ENCODE peak calls at places on chromosome 20, in six cellular contexts. I is GM12878, C is HCT116, W is K562, R is GM23338, U is SK-N-SH. Q is an unnamed sample.

GRCh38 chr20:57458400-57459160 is 66.4 kb downstream of the CTCFL start:
- DNase-seq in C (no peak), U (no peak), R (no peak), I (no peak), W (no peak), Q (no peak)

GRCh38 chr20:8671366-8671943 is 397.4 kb upstream of the PLCB4 start:
- DNase-seq in U (no peak), C (no peak), R (no peak), I (no peak), W (no peak), Q (no peak)

GRCh38 chr20:56616704-56617103 is 12.4 kb upstream of the TFAP2C start:
- DNase-seq in R (no peak), I (no peak), U (no peak), W (no peak), C (no peak), Q (no peak)

GRCh38 chr20:19047040-19047950 is 165.1 kb upstream of the SLC24A3 start:
- DNase-seq in W (no peak), C (no peak), I (no peak), R (no peak), U (no peak), Q (no peak)

GRCh38 chr20:60630609-60631008 is 621.5 kb upstream of the CDH4 start:
- DNase-seq in R (no peak), I (no peak), U (no peak), W (no peak), C (no peak), Q (no peak)

GRCh38 chr20:1370548-1371110 is 22.2 kb downstream of the FKBP1A start:
- DNase-seq in W (no peak), R (no peak), I (no peak), U (no peak), C (no peak), Q (no peak)

GRCh38 chr20:32440069-32440757 is 82.1 kb downstream of the ASXL1 start:
- DNase-seq in U (no peak), C (no peak), R (no peak), W (no peak), I (no peak), Q (no peak)

GRCh38 chr20:23970049-23970448 is 18.5 kb downstream of the GGTLC1 start:
- DNase-seq in U (no peak), C (no peak), R (no peak), I (no peak), W (no peak), Q (no peak)

GRCh38 chr20:40564997-40565680 is 123.9 kb downstream of the MAFB start:
- DNase-seq in R (no peak), U (no peak), C (peak), W (no peak), I (no peak), Q (no peak)

GRCh38 chr20:1830240-1830639 is 65.0 kb upstream of the SIRPA start:
- DNase-seq in W (no peak), I (no peak), U (peak), R (no peak), C (peak), Q (no peak)

GRCh38 chr20:47008842-47009518 is 114.3 kb downstream of the EYA2 start:
- DNase-seq in R (no peak), U (no peak), W (no peak), C (no peak), I (no peak), Q (no peak)

GRCh38 chr20:1130849-1131248 is 12.4 kb downstream of the PSMF1 start:
- DNase-seq in U (no peak), C (no peak), I (no peak), R (no peak), W (no peak), Q (no peak)

GRCh38 chr20:58478141-58478805 is 36.9 kb downstream of the APCDD1L start:
- DNase-seq in W (no peak), U (no peak), R (no peak), I (no peak), C (no peak), Q (no peak)

GRCh38 chr20:6525447-6526303 is 241.8 kb upstream of the BMP2 start:
- DNase-seq in I (no peak), W (no peak), C (no peak), U (no peak), R (peak), Q (no peak)

GRCh38 chr20:24149175-24149574 is 160.6 kb upstream of the GGTLC1 start:
- DNase-seq in U (no peak), R (no peak), C (no peak), I (no peak), W (no peak), Q (no peak)

GRCh38 chr20:561437-562231 is 18.0 kb upstream of the CSNK2A1 start:
- DNase-seq in I (no peak), W (peak), C (peak), U (peak), R (peak), Q (peak)

GRCh38 chr20:50191065-50191565 is 485 bp downstream of the CEBPB start:
- DNase-seq in U (no peak), R (peak), C (no peak), I (no peak), W (peak), Q (no peak)

GRCh38 chr20:31747640-31748039 is 8.6 kb downstream of the TPX2 start:
- DNase-seq in C (no peak), R (no peak), W (no peak), U (peak), I (no peak), Q (no peak)

GRCh38 chr20:56386219-56386618 is 5.8 kb downstream of the AURKA start:
- DNase-seq in W (no peak), R (no peak), U (no peak), I (no peak), C (no peak), Q (no peak)

GRCh38 chr20:1075564-1075963 is 42.8 kb upstream of the PSMF1 start:
- DNase-seq in U (no peak), I (peak), R (no peak), C (no peak), W (no peak), Q (no peak)

GRCh38 chr20:38727602-38728236 is 3.4 kb downstream of the SLC32A1 start:
- DNase-seq in I (no peak), U (no peak), C (no peak), W (no peak), R (no peak), Q (no peak)

GRCh38 chr20:57398231-57398821 is 7.1 kb downstream of the RBM38 start:
- DNase-seq in U (no peak), C (no peak), W (no peak), I (peak), R (no peak), Q (no peak)

GRCh38 chr20:55153321-55153720 is 677.9 kb downstream of the DOK5 start:
- DNase-seq in U (no peak), W (no peak), C (no peak), I (no peak), R (no peak), Q (no peak)

GRCh38 chr20:25058051-25058796 is at the start of gene ACSS1:
- DNase-seq in I (peak), C (no peak), W (peak), R (peak), U (peak), Q (no peak)

GRCh38 chr20:4750381-4750780 is 28.7 kb downstream of the PRND start:
- DNase-seq in I (no peak), R (no peak), U (no peak), W (no peak), C (no peak), Q (no peak)

GRCh38 chr20:2932497-2932896 is 59.2 kb downstream of the PTPRA start:
- DNase-seq in I (no peak), W (no peak), C (no peak), U (no peak), R (no peak), Q (no peak)

GRCh38 chr20:4040283-4041179 is 25.2 kb upstream of the RNF24 start:
- DNase-seq in W (no peak), I (no peak), C (no peak), R (no peak), U (no peak), Q (no peak)

GRCh38 chr20:46746972-46747371 is 37.5 kb downstream of the SLC2A10 start:
- DNase-seq in R (no peak), C (peak), I (no peak), W (no peak), U (no peak), Q (no peak)

GRCh38 chr20:40265872-40266533 is 423.0 kb downstream of the MAFB start:
- DNase-seq in R (peak), C (no peak), W (no peak), U (peak), I (no peak), Q (no peak)

GRCh38 chr20:10761786-10762185 is 88.0 kb upstream of the JAG1 start:
- DNase-seq in I (no peak), C (no peak), W (no peak), U (no peak), R (no peak), Q (no peak)

GRCh38 chr20:21303872-21304586 is 898 bp downstream of the XRN2 start:
- DNase-seq in W (no peak), I (no peak), R (no peak), C (no peak), U (no peak), Q (no peak)
- TF ChIP-seq REST in W (no peak), I (no peak), R (no peak), C (no peak), U (no peak), Q (no peak)

GRCh38 chr20:63206878-63207277 is 9.1 kb downstream of the YTHDF1 start:
- DNase-seq in W (no peak), U (no peak), R (no peak), I (no peak), C (no peak), Q (no peak)
- TF ChIP-seq POLR2AphosphoS5 in W (no peak), U (no peak), R (no peak), I (no peak), C (no peak), Q (no peak)

GRCh38 chr20:34711813-34712430 is 7.8 kb downstream of the TP53INP2 start:
- DNase-seq in C (no peak), U (no peak), W (no peak), I (no peak), R (no peak), Q (no peak)

GRCh38 chr20:34709044-34709835 is 5.1 kb downstream of the TP53INP2 start:
- DNase-seq in U (peak), W (peak), R (peak), C (peak), I (peak), Q (no peak)

GRCh38 chr20:34709836-34710567 is 5.9 kb downstream of the TP53INP2 start:
- DNase-seq in R (peak), W (peak), I (no peak), C (peak), U (peak), Q (no peak)

GRCh38 chr20:34710861-34711574 is 6.9 kb downstream of the TP53INP2 start:
- DNase-seq in R (no peak), U (no peak), W (no peak), I (no peak), C (no peak), Q (no peak)

GRCh38 chr20:34710568-34710839 is 6.4 kb downstream of the TP53INP2 start:
- DNase-seq in W (no peak), C (no peak), R (no peak), U (no peak), I (no peak), Q (no peak)
- H3K4me3 ChIP-seq in W (no peak), C (peak), R (peak), U (no peak), I (peak), Q (peak)

DNA sequence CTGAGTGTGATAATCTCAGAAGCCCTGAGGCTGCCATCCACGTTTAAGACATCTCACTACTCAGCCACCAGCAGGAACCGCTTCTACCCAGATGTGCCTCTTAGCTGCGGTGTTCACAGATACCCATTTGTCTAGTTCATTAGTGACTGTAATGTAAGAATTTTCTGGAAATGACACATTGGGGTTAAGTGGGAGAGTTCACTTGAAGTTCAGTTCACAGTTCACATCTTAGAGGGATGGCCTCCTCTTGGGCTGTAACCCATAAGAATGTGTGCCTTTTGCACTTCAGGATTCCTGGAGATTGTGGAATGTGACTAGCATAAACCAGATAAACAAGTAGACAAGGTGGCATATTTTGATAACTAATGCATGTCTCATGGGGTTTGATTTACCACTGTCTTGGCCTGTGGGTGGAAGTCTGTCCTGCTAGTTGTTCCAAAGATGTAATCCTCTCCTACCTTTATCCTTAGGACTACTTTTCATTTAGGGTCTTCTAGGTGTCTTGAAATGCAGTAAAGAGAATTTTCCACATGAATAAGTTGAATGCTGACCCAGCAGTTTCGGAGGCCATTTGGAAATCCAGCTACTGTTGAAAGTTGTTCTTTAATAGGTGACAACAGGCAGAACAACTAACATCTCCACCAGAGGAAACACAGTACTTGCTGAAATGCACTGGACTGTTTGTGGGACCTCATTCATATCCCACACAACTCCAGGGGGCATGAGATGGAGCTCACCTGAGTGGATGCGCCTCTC is 477.9 kb downstream of the BTBD3 start:
- DNase-seq in U (no peak), R (no peak), C (no peak), I (no peak), W (no peak), Q (no peak)
- TF ChIP-seq REST in U (no peak), R (no peak), C (no peak), I (no peak), W (no peak), Q (no peak)

GRCh38 chr20:34514897-34515483 is 1.2 kb upstream of the DYNLRB1 start:
- DNase-seq in I (no peak), U (no peak), C (no peak), W (no peak), R (no peak), Q (no peak)
- TF ChIP-seq POLR2AphosphoS5 in I (no peak), U (no peak), C (no peak), W (no peak), R (no peak), Q (no peak)

GRCh38 chr20:48339147-48339985 is 488.4 kb downstream of the PREX1 start:
- DNase-seq in I (peak), R (no peak), U (no peak), W (no peak), C (no peak), Q (no peak)
- H3K4me3 ChIP-seq in I (no peak), R (no peak), U (no peak), W (no peak), C (no peak), Q (no peak)

DNA sequence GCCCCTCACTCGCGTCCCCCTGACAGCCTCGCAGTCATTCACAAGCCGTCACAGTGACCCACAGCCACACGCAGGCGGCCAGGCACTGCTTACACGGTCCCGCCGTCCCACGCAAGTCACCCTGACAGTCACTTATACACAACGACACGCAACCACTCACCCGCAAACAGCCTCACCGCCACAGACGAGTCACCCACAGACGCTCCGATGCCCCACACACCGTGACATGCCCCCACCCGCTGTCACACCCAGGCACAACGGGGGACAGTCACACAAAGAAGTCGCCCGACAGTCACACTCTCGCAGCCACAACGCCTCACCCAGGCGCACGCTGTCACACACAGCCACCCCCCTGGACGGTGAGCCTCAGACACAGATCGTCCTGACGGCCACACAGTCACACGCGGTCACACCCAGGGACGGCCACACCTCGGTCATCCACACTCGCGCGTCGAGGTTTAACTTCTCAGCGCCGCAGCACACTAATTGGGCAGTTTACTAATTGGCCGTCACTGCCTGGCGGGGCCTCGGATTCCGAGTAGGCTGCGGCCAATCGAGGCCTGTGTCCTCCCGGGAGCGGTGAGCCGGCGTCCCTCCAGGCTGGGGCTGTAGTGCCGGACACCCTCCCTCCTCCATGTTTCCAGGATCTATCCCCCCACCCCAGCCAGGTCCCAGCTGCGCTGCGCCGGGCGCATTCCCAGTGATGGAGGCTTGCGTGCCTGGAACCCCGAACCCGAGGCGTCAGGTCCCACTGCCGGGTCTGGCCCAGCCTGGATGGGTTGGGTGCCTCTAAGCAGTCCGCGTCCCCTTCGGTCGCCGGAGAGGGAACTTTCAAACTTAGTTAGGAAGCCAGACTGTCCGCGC is 789 bp downstream of the TOX2 start:
- DNase-seq in R (peak), U (peak), I (no peak), W (no peak), C (no peak), Q (no peak)
- TF ChIP-seq REST in R (no peak), U (no peak), I (no peak), W (no peak), C (no peak), Q (no peak)

GRCh38 chr20:15346657-15347280 is 1009.4 kb upstream of the FLRT3 start:
- DNase-seq in C (no peak), U (no peak), R (no peak), W (no peak), I (no peak), Q (no peak)
- TF ChIP-seq POLR2AphosphoS5 in C (no peak), U (no peak), R (no peak), W (no peak), I (no peak), Q (no peak)

GRCh38 chr20:62805711-62806382 is 1.2 kb downstream of the OGFR start:
- DNase-seq in C (no peak), U (no peak), W (no peak), R (no peak), I (no peak), Q (no peak)

GRCh38 chr20:62807444-62808210 is 3.0 kb downstream of the OGFR start:
- DNase-seq in U (no peak), W (no peak), I (no peak), R (no peak), C (no peak), Q (no peak)

GRCh38 chr20:62805365-62805710 is 703 bp downstream of the OGFR start:
- DNase-seq in R (peak), W (no peak), U (peak), I (no peak), C (no peak), Q (no peak)

GRCh38 chr20:62804632-62805364 is at the start of gene OGFR:
- DNase-seq in R (peak), C (no peak), U (peak), W (peak), I (no peak), Q (no peak)

DNA sequence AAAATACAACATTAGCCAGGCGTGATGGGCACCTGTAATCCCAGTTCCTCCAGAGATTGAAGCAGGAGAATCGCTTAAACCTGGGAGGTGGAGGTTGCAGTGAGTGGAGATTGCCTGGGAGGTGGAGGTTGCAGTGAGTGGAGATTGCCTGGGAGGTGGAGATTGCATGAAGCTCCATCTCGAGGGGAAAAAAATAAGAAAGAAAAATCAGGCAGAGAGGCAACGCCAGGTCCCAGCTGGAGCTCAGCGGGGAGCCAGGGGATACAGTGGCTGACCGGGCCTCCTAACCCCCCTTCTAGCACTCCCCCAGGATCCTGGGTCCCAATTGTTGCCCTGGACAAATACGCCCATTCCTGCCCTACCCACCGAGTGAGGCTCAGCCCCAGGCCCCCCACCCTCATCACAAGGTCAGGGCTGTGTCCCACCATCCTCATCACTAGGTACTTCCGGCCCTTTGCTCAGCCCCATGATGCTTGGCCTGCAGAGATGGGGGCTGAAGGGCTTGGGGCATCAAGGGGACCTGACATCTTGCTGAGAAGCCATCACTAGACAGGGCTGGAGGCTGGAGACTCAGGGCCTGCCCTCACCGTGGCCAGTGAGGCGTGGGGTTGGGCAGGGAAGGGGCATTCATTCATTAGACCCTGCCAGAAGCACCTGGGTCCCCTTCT is 1.9 kb downstream of the OGFR start:
- DNase-seq in W (no peak), C (no peak), U (no peak), I (no peak), R (no peak), Q (no peak)
- H3K4me3 ChIP-seq in W (no peak), C (peak), U (no peak), I (peak), R (peak), Q (peak)

Q was measured in Panc1.